ENCODE peak calls at places on chromosome X, in six cellular contexts. One of them, this sample, is unnamed.

GRCh38 chrX:71533850-71534515 is 1.1 kb downstream of the OGT start:
- DNase-seq in CD4-positive, alpha-beta T cell: peak; percentile 43
- DNase-seq in pancreas: peak; percentile 7
- DNase-seq in H9: peak; percentile 42
- DNase-seq in H1: no peak
- DNase-seq in GM23248: peak; percentile 59
- DNase-seq in this sample: peak; percentile 30

GRCh38 chrX:47176101-47176740 is 17.4 kb upstream of the UBA1 start:
- DNase-seq in CD4-positive, alpha-beta T cell: no peak
- DNase-seq in pancreas: no peak
- DNase-seq in H9: no peak
- DNase-seq in H1: no peak
- DNase-seq in GM23248: no peak
- DNase-seq in this sample: no peak

GRCh38 chrX:151694661-151695582 is at the start of gene PRRG3:
- DNase-seq in CD4-positive, alpha-beta T cell: no peak
- DNase-seq in pancreas: no peak
- DNase-seq in H9: peak; percentile 52
- DNase-seq in H1: no peak
- DNase-seq in GM23248: no peak
- DNase-seq in this sample: no peak

GRCh38 chrX:39753296-39753996 is 344.3 kb downstream of the BCOR start:
- DNase-seq in CD4-positive, alpha-beta T cell: no peak
- DNase-seq in pancreas: peak; percentile 67
- DNase-seq in H9: no peak
- DNase-seq in H1: no peak
- DNase-seq in GM23248: no peak
- DNase-seq in this sample: no peak

GRCh38 chrX:129661369-129661768 is 6.6 kb upstream of the APLN start:
- DNase-seq in CD4-positive, alpha-beta T cell: no peak
- DNase-seq in pancreas: no peak
- DNase-seq in H9: no peak
- DNase-seq in H1: no peak
- DNase-seq in GM23248: no peak
- DNase-seq in this sample: no peak

GRCh38 chrX:69093960-69094935 is 71.0 kb downstream of the PJA1 start:
- DNase-seq in CD4-positive, alpha-beta T cell: peak; percentile 7
- DNase-seq in pancreas: peak; percentile 25
- DNase-seq in H9: peak; percentile 61
- DNase-seq in H1: no peak
- DNase-seq in GM23248: peak; percentile 67
- DNase-seq in this sample: no peak

GRCh38 chrX:13092455-13092941 is 48.1 kb upstream of the FAM9C start:
- DNase-seq in CD4-positive, alpha-beta T cell: peak; percentile 85
- DNase-seq in pancreas: no peak
- DNase-seq in H9: no peak
- DNase-seq in H1: no peak
- DNase-seq in GM23248: no peak
- DNase-seq in this sample: peak; percentile 71

GRCh38 chrX:102604327-102604726 is 5.0 kb downstream of the ARMCX5 start:
- DNase-seq in CD4-positive, alpha-beta T cell: no peak
- DNase-seq in pancreas: no peak
- DNase-seq in H9: no peak
- DNase-seq in H1: no peak
- DNase-seq in GM23248: no peak
- DNase-seq in this sample: no peak

GRCh38 chrX:138191998-138192397 is 519.5 kb downstream of the FGF13 start:
- DNase-seq in CD4-positive, alpha-beta T cell: no peak
- DNase-seq in pancreas: no peak
- DNase-seq in H9: peak; percentile 29
- DNase-seq in H1: no peak
- DNase-seq in GM23248: peak; percentile 50
- DNase-seq in this sample: no peak

GRCh38 chrX:42540150-42540549 is 237.8 kb downstream of the PPP1R2C start:
- DNase-seq in CD4-positive, alpha-beta T cell: no peak
- DNase-seq in pancreas: no peak
- DNase-seq in H9: no peak
- DNase-seq in H1: no peak
- DNase-seq in GM23248: no peak
- DNase-seq in this sample: no peak

GRCh38 chrX:39204945-39205344 is 403.7 kb downstream of the MID1IP1 start:
- DNase-seq in CD4-positive, alpha-beta T cell: no peak
- DNase-seq in pancreas: no peak
- DNase-seq in H9: no peak
- DNase-seq in H1: no peak
- DNase-seq in GM23248: no peak
- DNase-seq in this sample: no peak

GRCh38 chrX:40299502-40300118 is 201.9 kb upstream of the BCOR start:
- DNase-seq in CD4-positive, alpha-beta T cell: no peak
- DNase-seq in pancreas: no peak
- DNase-seq in H9: no peak
- DNase-seq in H1: no peak
- DNase-seq in GM23248: no peak
- DNase-seq in this sample: no peak

GRCh38 chrX:110286126-110286525 is 31.8 kb downstream of the AMMECR1 start:
- DNase-seq in CD4-positive, alpha-beta T cell: no peak
- DNase-seq in pancreas: no peak
- DNase-seq in H9: no peak
- DNase-seq in H1: no peak
- DNase-seq in GM23248: peak; percentile 89
- DNase-seq in this sample: no peak

GRCh38 chrX:68084765-68085164 is 348.5 kb downstream of the OPHN1 start:
- DNase-seq in CD4-positive, alpha-beta T cell: no peak
- DNase-seq in pancreas: no peak
- DNase-seq in H9: no peak
- DNase-seq in H1: no peak
- DNase-seq in GM23248: peak; percentile 68
- DNase-seq in this sample: no peak

GRCh38 chrX:150983526-150984163 is 510 bp downstream of the HMGB3 start:
- DNase-seq in CD4-positive, alpha-beta T cell: no peak
- DNase-seq in pancreas: no peak
- DNase-seq in H9: no peak
- DNase-seq in H1: no peak
- DNase-seq in GM23248: peak; percentile 24
- DNase-seq in this sample: peak; percentile 7

GRCh38 chrX:129701624-129702069 is 37.1 kb upstream of the XPNPEP2 start:
- DNase-seq in CD4-positive, alpha-beta T cell: no peak
- DNase-seq in pancreas: peak; percentile 7
- DNase-seq in H9: no peak
- DNase-seq in H1: no peak
- DNase-seq in GM23248: peak; percentile 66
- DNase-seq in this sample: no peak

GRCh38 chrX:56728752-56729151 is 291 bp upstream of the NBDY start:
- DNase-seq in CD4-positive, alpha-beta T cell: peak; percentile 8
- DNase-seq in pancreas: no peak
- DNase-seq in H9: no peak
- DNase-seq in H1: no peak
- DNase-seq in GM23248: peak; percentile 41
- DNase-seq in this sample: peak; percentile 8

GRCh38 chrX:104318330-104319009 is 63.7 kb upstream of the ESX1 start:
- DNase-seq in CD4-positive, alpha-beta T cell: no peak
- DNase-seq in pancreas: peak; percentile 26
- DNase-seq in H9: no peak
- DNase-seq in H1: no peak
- DNase-seq in GM23248: peak; percentile 77
- DNase-seq in this sample: no peak

GRCh38 chrX:124555036-124555595 is 208.8 kb downstream of the SH2D1A start:
- DNase-seq in CD4-positive, alpha-beta T cell: no peak
- DNase-seq in pancreas: no peak
- DNase-seq in H9: no peak
- DNase-seq in H1: no peak
- DNase-seq in GM23248: peak; percentile 45
- DNase-seq in this sample: no peak

GRCh38 chrX:17587352-17587751 is 149.9 kb upstream of the SCML1 start:
- DNase-seq in CD4-positive, alpha-beta T cell: no peak
- DNase-seq in pancreas: no peak
- DNase-seq in H9: no peak
- DNase-seq in H1: no peak
- DNase-seq in GM23248: no peak
- DNase-seq in this sample: no peak

GRCh38 chrX:151988706-151989299 is 14.3 kb upstream of the GABRE start:
- DNase-seq in CD4-positive, alpha-beta T cell: no peak
- DNase-seq in pancreas: no peak
- DNase-seq in H9: no peak
- DNase-seq in H1: no peak
- DNase-seq in GM23248: no peak
- DNase-seq in this sample: no peak

GRCh38 chrX:142250502-142250901 is 45.4 kb upstream of the MAGEC2 start:
- DNase-seq in CD4-positive, alpha-beta T cell: no peak
- DNase-seq in pancreas: no peak
- DNase-seq in H9: no peak
- DNase-seq in H1: no peak
- DNase-seq in GM23248: no peak
- DNase-seq in this sample: no peak

GRCh38 chrX:119189586-119189985 is 46.5 kb upstream of the PGRMC1 start:
- DNase-seq in CD4-positive, alpha-beta T cell: no peak
- DNase-seq in pancreas: no peak
- DNase-seq in H9: no peak
- DNase-seq in H1: no peak
- DNase-seq in GM23248: peak; percentile 76
- DNase-seq in this sample: no peak

GRCh38 chrX:13197961-13198761 is 121.7 kb downstream of the ATXN3L start:
- DNase-seq in CD4-positive, alpha-beta T cell: no peak
- DNase-seq in pancreas: peak; percentile 9
- DNase-seq in H9: peak; percentile 83
- DNase-seq in H1: peak; percentile 51
- DNase-seq in GM23248: no peak
- DNase-seq in this sample: no peak

GRCh38 chrX:41209853-41210252 is 124.1 kb upstream of the DDX3X start:
- DNase-seq in CD4-positive, alpha-beta T cell: no peak
- DNase-seq in pancreas: no peak
- DNase-seq in H9: no peak
- DNase-seq in H1: no peak
- DNase-seq in GM23248: no peak
- DNase-seq in this sample: no peak

GRCh38 chrX:13685126-13685763 is 3.7 kb upstream of the RAB9A start:
- DNase-seq in CD4-positive, alpha-beta T cell: no peak
- DNase-seq in pancreas: no peak
- DNase-seq in H9: no peak
- DNase-seq in H1: no peak
- DNase-seq in GM23248: peak; percentile 66
- DNase-seq in this sample: no peak

GRCh38 chrX:69238153-69238959 is 73.1 kb upstream of the PJA1 start:
- DNase-seq in CD4-positive, alpha-beta T cell: no peak
- DNase-seq in pancreas: no peak
- DNase-seq in H9: no peak
- DNase-seq in H1: no peak
- DNase-seq in GM23248: peak; percentile 40
- DNase-seq in this sample: no peak

GRCh38 chrX:129577473-129577872 is 37.4 kb downstream of the OCRL start:
- DNase-seq in CD4-positive, alpha-beta T cell: no peak
- DNase-seq in pancreas: no peak
- DNase-seq in H9: no peak
- DNase-seq in H1: no peak
- DNase-seq in GM23248: peak; percentile 91
- DNase-seq in this sample: no peak

GRCh38 chrX:3346436-3347329 is at the start of gene MXRA5:
- DNase-seq in CD4-positive, alpha-beta T cell: no peak
- DNase-seq in pancreas: peak; percentile 13
- DNase-seq in H9: peak; percentile 76
- DNase-seq in H1: no peak
- DNase-seq in GM23248: peak; percentile 66
- DNase-seq in this sample: no peak

DNA sequence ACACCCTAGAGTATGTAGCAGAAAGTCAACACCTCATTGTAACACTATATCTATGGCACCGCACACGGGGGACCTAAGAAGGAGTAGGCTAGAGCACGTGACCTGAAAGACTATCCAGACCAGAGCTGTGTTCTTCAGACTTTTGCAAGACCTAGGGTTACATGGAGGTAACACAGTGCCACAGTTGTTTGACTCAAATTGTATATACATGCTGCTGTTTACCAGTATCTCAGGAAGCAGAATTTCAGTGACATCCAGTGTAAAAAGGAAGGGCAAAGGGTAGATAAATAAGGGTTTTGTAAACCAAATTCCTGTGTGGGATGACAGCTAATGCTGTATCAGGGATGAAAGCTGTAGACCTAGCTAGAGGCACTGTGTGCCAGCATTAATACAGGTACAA is 30.2 kb downstream of the PNMA6A start:
- DNase-seq in CD4-positive, alpha-beta T cell: no peak
- DNase-seq in pancreas: no peak
- DNase-seq in H9: no peak
- DNase-seq in H1: no peak
- DNase-seq in GM23248: no peak
- DNase-seq in this sample: no peak
- H3K9me3 ChIP-seq in CD4-positive, alpha-beta T cell: no peaks in the 10 kb centered on the region
- H3K9me3 ChIP-seq in pancreas: no peaks in the 10 kb centered on the region
- H3K9me3 ChIP-seq in H9: peaks cover 51% of the 10 kb centered on the region
- H3K9me3 ChIP-seq in H1: no peaks in the 10 kb centered on the region
- H3K9me3 ChIP-seq in GM23248: no peaks in the 10 kb centered on the region
- H3K9me3 ChIP-seq in this sample: no peaks in the 10 kb centered on the region

GRCh38 chrX:97290199-97290598 is 406.5 kb downstream of the RPA4 start:
- DNase-seq in CD4-positive, alpha-beta T cell: no peak
- DNase-seq in pancreas: no peak
- DNase-seq in H9: peak; percentile 33
- DNase-seq in H1: peak; percentile 2
- DNase-seq in GM23248: peak; percentile 0
- DNase-seq in this sample: no peak

GRCh38 chrX:97295954-97296353 is 412.2 kb downstream of the RPA4 start:
- DNase-seq in CD4-positive, alpha-beta T cell: no peak
- DNase-seq in pancreas: no peak
- DNase-seq in H9: no peak
- DNase-seq in H1: no peak
- DNase-seq in GM23248: no peak
- DNase-seq in this sample: no peak

DNA sequence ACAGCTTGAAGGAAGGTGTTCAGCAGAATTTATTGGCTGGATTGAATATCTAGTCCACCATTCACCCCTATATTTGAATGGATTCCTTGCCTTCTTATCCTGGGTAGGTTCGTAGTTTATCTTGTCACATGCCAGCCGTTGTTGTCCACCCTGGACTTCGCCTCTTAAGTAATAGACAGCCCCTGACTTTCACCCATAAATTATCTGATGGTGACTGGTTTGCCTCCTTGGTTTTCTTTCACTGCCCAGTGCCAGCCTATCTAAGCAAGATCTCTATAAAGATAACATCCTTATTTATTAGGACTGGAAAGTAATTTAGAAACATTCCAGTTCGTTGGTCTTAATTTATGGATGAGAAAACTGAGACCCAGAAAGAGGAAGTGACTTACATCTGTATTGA is 410.3 kb downstream of the RPA4 start:
- DNase-seq in CD4-positive, alpha-beta T cell: no peak
- DNase-seq in pancreas: no peak
- DNase-seq in H9: no peak
- DNase-seq in H1: no peak
- DNase-seq in GM23248: no peak
- DNase-seq in this sample: no peak
- H3K9me3 ChIP-seq in CD4-positive, alpha-beta T cell: no peaks in the 10 kb centered on the region
- H3K9me3 ChIP-seq in pancreas: no peaks in the 10 kb centered on the region
- H3K9me3 ChIP-seq in H9: no peaks in the 10 kb centered on the region
- H3K9me3 ChIP-seq in H1: no peaks in the 10 kb centered on the region
- H3K9me3 ChIP-seq in GM23248: no peaks in the 10 kb centered on the region
- H3K9me3 ChIP-seq in this sample: no peaks in the 10 kb centered on the region

GRCh38 chrX:154597221-154597620 is 12.3 kb downstream of the CTAG1A start:
- DNase-seq in CD4-positive, alpha-beta T cell: no peak
- DNase-seq in pancreas: no peak
- DNase-seq in H9: no peak
- DNase-seq in H1: no peak
- DNase-seq in GM23248: no peak
- DNase-seq in this sample: no peak
- H3K9me3 ChIP-seq in CD4-positive, alpha-beta T cell: no peaks in the 10 kb centered on the region
- H3K9me3 ChIP-seq in pancreas: no peaks in the 10 kb centered on the region
- H3K9me3 ChIP-seq in H9: peaks cover 70% of the 10 kb centered on the region
- H3K9me3 ChIP-seq in H1: peaks cover 3% of the 10 kb centered on the region
- H3K9me3 ChIP-seq in GM23248: no peaks in the 10 kb centered on the region
- H3K9me3 ChIP-seq in this sample: no peaks in the 10 kb centered on the region

GRCh38 chrX:155755706-155756337 is 125.3 kb upstream of the VAMP7 start:
- DNase-seq in CD4-positive, alpha-beta T cell: no peak
- DNase-seq in pancreas: no peak
- DNase-seq in H9: no peak
- DNase-seq in H1: no peak
- DNase-seq in GM23248: no peak
- DNase-seq in this sample: no peak
- H3K9me3 ChIP-seq in CD4-positive, alpha-beta T cell: no peaks in the 10 kb centered on the region
- H3K9me3 ChIP-seq in pancreas: no peaks in the 10 kb centered on the region
- H3K9me3 ChIP-seq in H9: peaks cover 17% of the 10 kb centered on the region
- H3K9me3 ChIP-seq in H1: peaks cover 29% of the 10 kb centered on the region
- H3K9me3 ChIP-seq in GM23248: no peaks in the 10 kb centered on the region
- H3K9me3 ChIP-seq in this sample: no peaks in the 10 kb centered on the region